ENCODE peak calls at places on chromosomes 11 and 22, in seven cellular contexts. E, I, Y, K, A, H and O are unnamed samples.

GRCh38 chr22:43277987-43278601 is 65.1 kb downstream of the SCUBE1 start:
- DNase-seq in K (no peak), A (no peak), Y (no peak), H (no peak), E (peak), I (no peak), O (no peak)

GRCh38 chr11:76086713-76087635 is 119.3 kb downstream of the WNT11 start:
- DNase-seq in Y (no peak), A (no peak), K (no peak), H (no peak), E (no peak), I (no peak), O (no peak)

GRCh38 chr11:132072044-132072879 is 701.8 kb downstream of the NTM start:
- DNase-seq in E (no peak), Y (no peak), I (no peak), K (no peak), A (no peak), H (peak), O (no peak)

GRCh38 chr11:130170345-130170744 is 10.8 kb downstream of the ST14 start:
- DNase-seq in A (no peak), E (peak), Y (no peak), K (no peak), H (no peak), I (no peak), O (no peak)

GRCh38 chr11:58963551-58964075 is 24.3 kb downstream of the GLYATL1 start:
- DNase-seq in E (no peak), H (peak), A (no peak), K (peak), I (peak), Y (no peak), O (peak)

GRCh38 chr11:69308936-69309799 is 15.2 kb downstream of the MYEOV start:
- DNase-seq in K (no peak), E (peak), H (no peak), A (no peak), I (no peak), Y (no peak), O (no peak)

GRCh38 chr22:41781508-41781906 is 19.0 kb upstream of the CCDC134 start:
- DNase-seq in A (no peak), E (no peak), Y (no peak), H (no peak), I (no peak), K (no peak), O (no peak)

GRCh38 chr11:3905080-3905953 is 49.9 kb downstream of the STIM1 start:
- DNase-seq in K (peak), A (no peak), I (no peak), Y (peak), H (peak), E (no peak), O (no peak)

GRCh38 chr11:64489831-64490441 is 101.1 kb upstream of the SLC22A12 start:
- DNase-seq in K (peak), I (peak), H (peak), A (peak), E (peak), Y (peak), O (peak)

GRCh38 chr11:78295991-78296930 is 107.5 kb downstream of the USP35 start:
- DNase-seq in I (no peak), K (no peak), H (no peak), Y (no peak), E (no peak), A (peak), O (peak)

GRCh38 chr11:129323896-129324522 is 51.6 kb upstream of the BARX2 start:
- DNase-seq in K (peak), H (peak), A (peak), E (no peak), I (no peak), Y (no peak), O (no peak)

GRCh38 chr11:122888162-122888561 is 5.6 kb downstream of the JHY start:
- DNase-seq in I (no peak), K (no peak), H (no peak), Y (no peak), A (no peak), E (no peak), O (no peak)

GRCh38 chr11:2541881-2542361 is 97.1 kb downstream of the KCNQ1 start:
- DNase-seq in K (no peak), E (peak), Y (no peak), H (no peak), I (peak), A (no peak), O (no peak)

GRCh38 chr11:106249857-106250256 is 172.4 kb downstream of the AASDHPPT start:
- DNase-seq in K (no peak), Y (no peak), H (no peak), E (no peak), I (no peak), A (no peak), O (no peak)

GRCh38 chr11:17609536-17610401 is 62.7 kb downstream of the OTOG start:
- DNase-seq in I (no peak), E (no peak), A (no peak), K (no peak), Y (no peak), H (peak), O (no peak)